ENCODE peak calls at places on chromosome 1, in ten cellular contexts. Q is astrocyte, B is upper lobe of right lung, T is right lobe of liver, R is sigmoid colon, A is ovary, I is progenitor cell of endocrine pancreas, X is uterus, C is tibial nerve, M is SK-N-SH. Z is an unnamed sample.

GRCh38 chr1:8763888-8764287 is 53.6 kb downstream of the RERE start:
- DNase-seq in C (no peak), M (no peak), Q (no peak), R (no peak), X (no peak), B (no peak), I (no peak), T (no peak), A (no peak), Z (no peak)

GRCh38 chr1:32954183-32954582 is 10.4 kb downstream of the RNF19B start:
- DNase-seq in Q (peak; percentile 48), I (no peak), A (no peak), B (no peak), M (no peak), X (no peak), T (no peak), R (no peak), C (no peak), Z (no peak)

GRCh38 chr1:9047019-9047418 is 20.8 kb upstream of the SLC2A7 start:
- DNase-seq in X (no peak), T (no peak), Q (no peak), R (no peak), B (no peak), A (no peak), M (no peak), C (no peak), I (no peak), Z (no peak)

GRCh38 chr1:28378906-28379305 is 9.4 kb downstream of the PHACTR4 start:
- DNase-seq in T (no peak), B (no peak), Q (no peak), A (no peak), R (no peak), C (no peak), M (no peak), X (no peak), I (no peak), Z (no peak)

GRCh38 chr1:206508130-206508884 is 976 bp downstream of the RASSF5 start:
- DNase-seq in Q (no peak), X (no peak), I (no peak), R (no peak), B (peak; percentile 41), M (no peak), T (peak; percentile 88), C (no peak), A (no peak), Z (no peak)

GRCh38 chr1:45011837-45012638 is at the start of gene UROD:
- DNase-seq in T (peak; percentile 93), I (peak; percentile 74), B (peak; percentile 94), C (peak; percentile 84), X (peak; percentile 92), M (peak; percentile 92), Q (peak; percentile 88), R (peak; percentile 96), A (peak; percentile 91), Z (peak; percentile 55)

GRCh38 chr1:155277896-155278688 is 829 bp downstream of the HCN3 start:
- DNase-seq in A (peak; percentile 70), T (peak; percentile 64), R (peak; percentile 76), I (peak; percentile 81), M (peak; percentile 80), B (peak; percentile 79), C (no peak), X (peak; percentile 59), Q (no peak), Z (peak; percentile 69)

GRCh38 chr1:182147136-182147815 is 85.8 kb upstream of the ZNF648 start:
- DNase-seq in Q (no peak), I (no peak), R (no peak), A (no peak), M (no peak), X (no peak), C (no peak), T (no peak), B (no peak), Z (no peak)

GRCh38 chr1:147723691-147724323 is 36.6 kb downstream of the GJA5 start:
- DNase-seq in M (peak; percentile 14), R (no peak), Q (no peak), T (no peak), C (no peak), A (no peak), X (peak; percentile 41), B (peak; percentile 72), I (peak; percentile 31), Z (no peak)

GRCh38 chr1:177568702-177569101 is 397.9 kb downstream of the BRINP2 start:
- DNase-seq in A (no peak), B (no peak), X (no peak), I (no peak), C (no peak), M (no peak), R (no peak), Q (no peak), T (no peak), Z (no peak)

GRCh38 chr1:15345711-15346355 is 63.9 kb upstream of the EFHD2 start:
- DNase-seq in C (peak; percentile 29), A (no peak), B (peak; percentile 86), Q (no peak), T (no peak), I (no peak), M (no peak), R (peak; percentile 77), X (no peak), Z (no peak)

GRCh38 chr1:184974086-184974836 is at the start of gene NIBAN1:
- DNase-seq in Q (peak; percentile 9), R (peak; percentile 92), C (peak; percentile 47), X (peak; percentile 73), B (peak; percentile 86), A (peak; percentile 33), I (peak; percentile 34), M (peak; percentile 80), T (peak; percentile 53), Z (no peak)

GRCh38 chr1:218273757-218274505 is 11.2 kb upstream of the RRP15 start:
- DNase-seq in X (no peak), R (no peak), A (no peak), B (no peak), M (no peak), C (no peak), Q (no peak), T (no peak), I (no peak), Z (no peak)

GRCh38 chr1:118812555-118812954 is 175.6 kb downstream of the TBX15 start:
- DNase-seq in R (no peak), T (no peak), X (no peak), A (no peak), I (no peak), C (no peak), B (no peak), Q (no peak), M (no peak), Z (no peak)

GRCh38 chr1:92705456-92705855 is 79.5 kb downstream of the EVI5 start:
- DNase-seq in A (no peak), R (no peak), T (no peak), M (no peak), B (no peak), C (no peak), Q (peak; percentile 47), I (no peak), X (no peak), Z (no peak)

GRCh38 chr1:184493987-184494388 is 107.2 kb downstream of the C1orf21 start:
- DNase-seq in B (no peak), C (no peak), Q (no peak), I (no peak), M (no peak), R (no peak), A (no peak), X (no peak), T (no peak), Z (no peak)

GRCh38 chr1:200535605-200536004 is 84.9 kb downstream of the KIF14 start:
- DNase-seq in T (no peak), R (no peak), Q (peak; percentile 22), I (no peak), A (no peak), M (peak; percentile 38), X (no peak), C (no peak), B (no peak), Z (no peak)
- TF ChIP-seq CTCF in T (no peak), R (no peak), Q (no peak), I (no peak), A (no peak), M (peak; percentile 24), X (no peak), C (no peak), B (no peak), Z (no peak)

DNA sequence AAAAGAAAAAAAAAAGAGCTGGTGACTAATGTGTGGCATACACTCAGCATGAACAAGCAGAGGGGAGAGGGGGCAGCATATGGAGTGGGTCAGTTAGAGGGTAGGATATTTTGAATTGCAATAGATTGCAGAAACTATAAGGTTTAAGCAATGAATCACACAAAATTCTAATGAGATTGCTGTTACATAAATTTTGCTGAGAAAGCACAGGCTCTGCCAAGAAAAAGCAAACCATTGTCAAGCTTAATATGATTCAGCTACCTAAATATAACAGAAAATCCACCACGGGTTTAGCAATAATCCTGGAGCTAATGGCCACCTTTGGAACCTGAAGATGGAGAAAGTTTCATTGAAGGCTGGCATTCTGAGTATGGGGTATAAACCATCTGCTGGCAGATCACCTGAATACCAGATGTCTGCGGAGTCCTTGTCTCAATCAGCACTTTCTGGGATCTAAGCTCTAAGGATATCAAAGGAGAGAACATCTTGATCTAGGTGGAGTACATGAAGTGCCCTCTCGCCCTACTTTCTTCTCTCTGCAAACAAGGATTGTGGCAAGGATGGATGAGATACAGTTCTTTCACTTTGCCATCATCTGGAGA is 30.3 kb upstream of the ANGPTL7 start:
- DNase-seq in X (no peak), Q (peak; percentile 95), C (no peak), R (peak; percentile 8), A (no peak), B (no peak), T (no peak), I (no peak), M (no peak), Z (no peak)
- TF ChIP-seq CTCF in X (no peak), Q (no peak), C (no peak), R (no peak), A (no peak), B (no peak), T (no peak), I (no peak), M (no peak), Z (no peak)

DNA sequence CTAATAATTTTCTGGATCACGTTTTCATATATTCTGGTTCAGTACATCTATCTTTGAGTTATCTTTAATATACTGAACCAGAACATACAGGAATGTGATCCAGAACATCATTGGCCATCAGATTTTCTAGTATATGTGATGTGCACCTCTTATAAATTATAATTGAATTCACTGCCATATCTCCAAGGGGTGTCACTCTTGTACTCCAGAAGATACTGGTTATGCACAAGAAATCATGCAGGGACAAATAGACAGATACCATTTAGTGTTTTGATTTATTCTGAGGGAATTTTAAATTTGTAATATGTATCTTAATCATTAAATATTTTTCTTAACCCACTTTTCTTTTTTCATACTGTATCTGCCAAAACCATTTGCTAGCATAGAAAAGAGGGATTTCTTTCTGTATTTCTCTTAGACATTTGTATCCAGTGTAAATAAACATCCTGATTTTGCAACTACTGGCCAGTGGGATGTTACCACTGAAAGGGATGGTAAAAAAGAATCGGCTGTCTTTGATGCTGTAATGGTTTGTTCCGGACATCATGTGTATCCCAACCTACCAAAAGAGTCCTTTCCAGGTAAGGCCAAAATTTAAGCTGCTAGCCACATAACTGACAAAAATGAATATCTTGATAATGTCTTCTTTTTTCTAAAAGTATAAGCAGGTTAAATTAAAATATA is 16.7 kb downstream of the FMO3 start:
- DNase-seq in Q (no peak), I (no peak), M (no peak), B (no peak), R (no peak), C (no peak), X (no peak), A (no peak), T (no peak), Z (no peak)
- TF ChIP-seq CTCF in Q (no peak), I (no peak), M (no peak), B (peak; percentile 8), R (no peak), C (no peak), X (no peak), A (no peak), T (peak; percentile 11), Z (no peak)

GRCh38 chr1:231883382-231883781 is 256.8 kb downstream of the DISC1 start:
- DNase-seq in M (no peak), C (no peak), T (no peak), I (no peak), X (no peak), R (no peak), Q (no peak), A (no peak), B (no peak), Z (no peak)
- TF ChIP-seq CTCF in M (no peak), C (no peak), T (no peak), I (peak; percentile 23), X (no peak), R (no peak), Q (no peak), A (no peak), B (no peak), Z (no peak)

Z was measured in omental fat pad.